ENCODE peak calls at places on chromosome 2, in eight cellular contexts. P is GM20000; O is GM12865; H is activated naive CD8-positive, alpha-beta T cell treated with anti-CD3 and anti-CD28 coated beads, Interleukin-2, amount 50 U/mL, for 24 hours; X is anterior cingulate cortex; T is SK-MEL-5; U is activated effector memory CD4-positive, alpha-beta T cell treated with Interleukin-2 at 50 U/mL for 16 hours; Z is naive B cell. I is an unnamed sample.

GRCh38 chr2:12389354-12390045 is 327.2 kb upstream of the TRIB2 start:
- DNase-seq in U (no peak), T (no peak), Z (no peak), H (no peak), O (no peak), P (no peak), X (no peak), I (no peak)

GRCh38 chr2:239821694-239822075 is 203.5 kb downstream of the NDUFA10 start:
- DNase-seq in P (no peak), Z (no peak), X (no peak), H (no peak), O (no peak), U (no peak), T (no peak), I (no peak)

GRCh38 chr2:113707106-113707505 is 49.3 kb downstream of the SLC35F5 start:
- DNase-seq in U (no peak), X (no peak), T (no peak), P (no peak), Z (no peak), O (no peak), H (no peak), I (no peak)

GRCh38 chr2:9408641-9409151 is 14.6 kb downstream of the ITGB1BP1 start:
- DNase-seq in U (no peak), P (no peak), Z (no peak), X (peak), T (no peak), O (no peak), H (no peak), I (no peak)

GRCh38 chr2:167293172-167293781 is 405.0 kb downstream of the XIRP2 start:
- DNase-seq in T (no peak), O (peak), Z (no peak), X (no peak), P (peak), H (peak), U (no peak), I (no peak)

GRCh38 chr2:144522741-144523605 is 3.1 kb upstream of the ZEB2 start:
- DNase-seq in O (no peak), U (no peak), T (no peak), Z (no peak), X (no peak), P (no peak), H (peak), I (peak)

GRCh38 chr2:170573660-170574059 is 141.5 kb upstream of the SP5 start:
- DNase-seq in Z (no peak), T (no peak), P (no peak), H (no peak), X (no peak), U (no peak), O (no peak), I (no peak)

GRCh38 chr2:2409481-2409880 is 78.4 kb upstream of the MYT1L start:
- DNase-seq in H (no peak), P (no peak), Z (no peak), T (no peak), X (no peak), U (no peak), O (no peak), I (no peak)